ENCODE peak calls at places on chromosome 13, in seven cellular contexts. V is K562; Q is CD8-positive, alpha-beta T cell; A is A549; F is right atrium auricular region; P is cardiac muscle cell; E is HFF-Myc. X is an unnamed sample.

GRCh38 chr13:33107403-33107760 is 91.2 kb downstream of the KL start:
- DNase-seq in V (no peak), Q (no peak), A (no peak), F (no peak), P (no peak), E (no peak), X (no peak)

GRCh38 chr13:45928843-45929242 is 77.3 kb upstream of the SIAH3 start:
- DNase-seq in V (no peak), Q (no peak), A (no peak), F (no peak), P (peak), E (no peak), X (peak)

GRCh38 chr13:109629737-109630136 is 156.6 kb downstream of the IRS2 start:
- DNase-seq in V (no peak), Q (no peak), A (no peak), F (no peak), P (no peak), E (no peak), X (no peak)

GRCh38 chr13:24995225-24995804 is 100.6 kb upstream of the PABPC3 start:
- DNase-seq in V (peak), Q (peak), A (peak), F (no peak), P (peak), E (peak), X (peak)

GRCh38 chr13:101417043-101417406 is 717 bp upstream of the NALCN start:
- DNase-seq in V (no peak), Q (no peak), A (peak), F (no peak), P (peak), E (no peak), X (peak)

GRCh38 chr13:33611016-33611805 is 206.7 kb upstream of the RFC3 start:
- DNase-seq in V (no peak), Q (no peak), A (no peak), F (peak), P (peak), E (no peak), X (peak)

GRCh38 chr13:41384749-41385503 is 72.4 kb upstream of the RGCC start:
- DNase-seq in V (no peak), Q (no peak), A (peak), F (no peak), P (peak), E (no peak), X (no peak)

GRCh38 chr13:104953588-104953987 is 1581.9 kb downstream of the EFNB2 start:
- DNase-seq in V (no peak), Q (no peak), A (no peak), F (no peak), P (peak), E (no peak), X (no peak)

GRCh38 chr13:51913421-51914136 is 51.8 kb downstream of the CCDC70 start:
- DNase-seq in V (no peak), Q (no peak), A (no peak), F (no peak), P (no peak), E (no peak), X (no peak)

GRCh38 chr13:28611021-28611420 is 47.9 kb upstream of the POMP start:
- DNase-seq in V (no peak), Q (no peak), A (no peak), F (no peak), P (no peak), E (peak), X (no peak)

GRCh38 chr13:52067237-52067636 is 42.7 kb downstream of the UTP14C start:
- DNase-seq in V (peak), Q (no peak), A (peak), F (no peak), P (peak), E (no peak), X (no peak)

GRCh38 chr13:102846261-102847015 is 606 bp downstream of the ERCC5 start:
- DNase-seq in V (no peak), Q (peak), A (peak), F (no peak), P (peak), E (no peak), X (no peak)

GRCh38 chr13:36820222-36820621 is 1.2 kb downstream of the RFXAP start:
- DNase-seq in V (no peak), Q (no peak), A (no peak), F (no peak), P (no peak), E (no peak), X (no peak)

GRCh38 chr13:102550507-102550906 is 46.3 kb upstream of the TPP2 start:
- DNase-seq in V (no peak), Q (no peak), A (no peak), F (no peak), P (no peak), E (no peak), X (no peak)

GRCh38 chr13:27104606-27105005 is 67.0 kb downstream of the USP12 start:
- DNase-seq in V (no peak), Q (no peak), A (no peak), F (no peak), P (no peak), E (no peak), X (peak)

GRCh38 chr13:71303144-71303543 is 563.9 kb downstream of the DACH1 start:
- DNase-seq in V (no peak), Q (no peak), A (no peak), F (no peak), P (peak), E (no peak), X (no peak)

GRCh38 chr13:99067160-99067985 is 89.5 kb upstream of the DOCK9 start:
- DNase-seq in V (no peak), Q (no peak), A (peak), F (no peak), P (peak), E (peak), X (peak)

GRCh38 chr13:42740753-42741152 is 40.6 kb upstream of the FAM216B start:
- DNase-seq in V (peak), Q (no peak), A (peak), F (no peak), P (peak), E (peak), X (no peak)

GRCh38 chr13:99264053-99264452 is 5.9 kb upstream of the GPR18 start:
- DNase-seq in V (no peak), Q (no peak), A (no peak), F (no peak), P (no peak), E (no peak), X (no peak)

GRCh38 chr13:52024481-52024880 is at the start of gene UTP14C:
- DNase-seq in V (no peak), Q (no peak), A (no peak), F (no peak), P (no peak), E (no peak), X (no peak)

GRCh38 chr13:21008026-21008425 is 53.4 kb downstream of the LATS2 start:
- DNase-seq in V (no peak), Q (no peak), A (no peak), F (peak), P (no peak), E (no peak), X (no peak)

GRCh38 chr13:110576736-110577476 is 15.4 kb upstream of the RAB20 start:
- DNase-seq in V (no peak), Q (no peak), A (no peak), F (no peak), P (no peak), E (no peak), X (no peak)

GRCh38 chr13:80497978-80498377 is 157.1 kb upstream of the SPRY2 start:
- DNase-seq in V (no peak), Q (no peak), A (no peak), F (no peak), P (no peak), E (no peak), X (no peak)

GRCh38 chr13:71831716-71832115 is 35.3 kb downstream of the DACH1 start:
- DNase-seq in V (no peak), Q (no peak), A (no peak), F (no peak), P (no peak), E (no peak), X (no peak)

GRCh38 chr13:95603887-95604533 is 40.5 kb downstream of the DZIP1 start:
- DNase-seq in V (no peak), Q (no peak), A (peak), F (no peak), P (peak), E (no peak), X (peak)

GRCh38 chr13:75324413-75324940 is 157.5 kb downstream of the TBC1D4 start:
- DNase-seq in V (no peak), Q (no peak), A (no peak), F (no peak), P (peak), E (no peak), X (no peak)

GRCh38 chr13:75329097-75329496 is 152.9 kb downstream of the TBC1D4 start:
- DNase-seq in V (no peak), Q (no peak), A (no peak), F (no peak), P (no peak), E (no peak), X (no peak)

GRCh38 chr13:75327132-75327505 is 154.8 kb downstream of the TBC1D4 start:
- DNase-seq in V (no peak), Q (no peak), A (no peak), F (no peak), P (no peak), E (no peak), X (no peak)

GRCh38 chr13:75329723-75330122 is 152.2 kb downstream of the TBC1D4 start:
- DNase-seq in V (no peak), Q (no peak), A (no peak), F (no peak), P (no peak), E (no peak), X (no peak)

GRCh38 chr13:75326173-75327131 is 155.5 kb downstream of the TBC1D4 start:
- DNase-seq in V (peak), Q (peak), A (no peak), F (no peak), P (peak), E (no peak), X (no peak)
- H3K4me3 ChIP-seq in V (peak), Q (peak), A (no peak), F (peak), P (no peak), E (no peak), X (no peak)

DNA sequence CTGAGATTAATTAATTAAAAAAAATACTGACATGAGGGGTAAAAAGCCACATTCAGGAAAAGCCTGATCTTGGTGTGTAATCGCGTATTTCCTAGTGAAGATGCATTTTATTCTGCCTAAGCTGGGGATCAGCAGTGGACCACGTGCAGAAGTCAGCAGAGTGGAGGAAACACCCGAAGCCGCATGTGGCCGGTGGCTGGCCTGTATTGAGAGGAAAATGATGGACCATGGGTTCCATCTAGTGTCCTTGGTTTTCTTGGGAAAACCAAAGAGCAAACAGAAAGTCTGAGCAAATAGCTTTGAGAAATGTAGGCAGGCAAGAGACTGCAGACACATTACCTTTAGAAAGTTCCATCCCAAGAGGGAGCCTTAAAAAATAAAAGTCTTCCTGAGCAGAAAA is 23.7 kb upstream of the SHISA2 start:
- DNase-seq in V (no peak), Q (no peak), A (no peak), F (no peak), P (no peak), E (no peak), X (no peak)
- TF ChIP-seq CTCF in V (no peak), Q (no peak), A (no peak), F (no peak), P (no peak), E (no peak), X (peak)

DNA sequence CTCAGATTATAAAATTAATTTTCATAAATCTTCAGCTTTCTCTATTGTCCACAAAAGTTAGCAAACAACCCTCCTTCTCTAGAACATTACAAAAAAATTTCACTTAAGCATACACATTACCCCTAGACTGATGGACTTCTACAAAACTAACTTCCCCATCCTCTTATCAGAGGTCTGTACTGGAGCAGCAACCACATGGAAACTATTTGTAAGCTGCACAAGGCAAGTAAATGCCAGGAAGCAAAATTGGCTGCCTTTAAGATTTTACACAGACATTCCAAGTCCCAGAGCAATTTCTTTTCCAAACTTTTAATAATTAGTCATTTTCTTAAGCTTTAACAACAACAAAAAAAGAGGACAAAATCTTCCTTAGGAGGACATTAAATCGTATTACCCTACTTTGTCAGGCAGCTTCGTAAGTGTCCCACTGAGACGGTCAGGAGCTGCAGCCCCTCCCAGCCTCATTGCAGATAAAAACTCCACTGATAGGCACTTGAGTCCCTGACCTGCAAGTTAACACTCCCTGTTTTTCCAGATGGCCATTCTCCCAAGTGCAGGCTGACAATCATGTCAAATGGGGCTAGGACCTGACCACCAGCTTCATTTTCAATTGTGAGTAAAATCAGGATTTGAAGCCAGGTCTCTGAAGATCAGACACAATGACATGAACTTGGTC is 680.1 kb downstream of the DIAPH3 start:
- DNase-seq in V (no peak), Q (no peak), A (no peak), F (no peak), P (peak), E (no peak), X (no peak)
- H3K4me3 ChIP-seq in V (no peak), Q (no peak), A (no peak), F (no peak), P (no peak), E (no peak), X (no peak)

GRCh38 chr13:48242677-48243076 is 9.7 kb downstream of the ITM2B start:
- DNase-seq in V (no peak), Q (no peak), A (no peak), F (no peak), P (no peak), E (no peak), X (no peak)
- TF ChIP-seq CTCF in V (no peak), Q (no peak), A (no peak), F (no peak), P (no peak), E (no peak), X (no peak)

X was measured in epithelial cell of proximal tubule.